ENCODE peak calls at places on chromosome 15, in six cellular contexts. U, A, J, D, K and P are unnamed samples. For H3K4me1, the result is how much of the 10 kb centered on the place peaks cover.

GRCh38 chr15:93044301-93045190 is 44.5 kb downstream of the RGMA start:
- DNase-seq in U (no peak), A (no peak), J (no peak), D (no peak), K (peak), P (no peak)

GRCh38 chr15:67127334-67127664 is 61.9 kb downstream of the SMAD3 start:
- DNase-seq in U (no peak), A (peak), J (no peak), D (no peak), K (no peak), P (peak)

GRCh38 chr15:101810905-101811304 is 1.1 kb upstream of the OR4F15 start:
- DNase-seq in U (no peak), A (no peak), J (no peak), D (no peak), K (no peak), P (no peak)

GRCh38 chr15:63236272-63236671 is 41.1 kb upstream of the APH1B start:
- DNase-seq in U (no peak), A (no peak), J (no peak), D (no peak), K (no peak), P (peak)

GRCh38 chr15:35444557-35445204 is 101.3 kb downstream of the DPH6 start:
- DNase-seq in U (no peak), A (no peak), J (no peak), D (no peak), K (no peak), P (peak)

GRCh38 chr15:57138260-57138895 is 219.9 kb downstream of the TCF12 start:
- DNase-seq in U (peak), A (peak), J (peak), D (no peak), K (no peak), P (peak)

GRCh38 chr15:39261397-39261796 is 319.5 kb upstream of the THBS1 start:
- DNase-seq in U (no peak), A (no peak), J (no peak), D (no peak), K (no peak), P (no peak)

GRCh38 chr15:38207591-38207990 is 45.0 kb upstream of the SPRED1 start:
- DNase-seq in U (no peak), A (no peak), J (no peak), D (no peak), K (no peak), P (peak)

GRCh38 chr15:43920201-43920600 is 93.4 kb downstream of the WDR76 start:
- DNase-seq in U (no peak), A (no peak), J (no peak), D (no peak), K (no peak), P (no peak)

GRCh38 chr15:55247766-55248427 is 41.7 kb downstream of the RAB27A start:
- DNase-seq in U (no peak), A (no peak), J (no peak), D (peak), K (no peak), P (no peak)

GRCh38 chr15:100926258-100926657 is 7.1 kb downstream of the LRRK1 start:
- DNase-seq in U (no peak), A (peak), J (no peak), D (no peak), K (no peak), P (no peak)

GRCh38 chr15:47439870-47440155 is 277.5 kb upstream of the SEMA6D start:
- DNase-seq in U (no peak), A (no peak), J (no peak), D (no peak), K (no peak), P (no peak)

GRCh38 chr15:88623061-88623460 is 1.9 kb downstream of the AEN start:
- DNase-seq in U (no peak), A (no peak), J (no peak), D (no peak), K (peak), P (peak)

GRCh38 chr15:85142324-85142723 is 160.7 kb downstream of the PDE8A start:
- DNase-seq in U (no peak), A (no peak), J (no peak), D (no peak), K (no peak), P (peak)

GRCh38 chr15:80171787-80172186 is 19.0 kb downstream of the FAH start:
- DNase-seq in U (no peak), A (no peak), J (no peak), D (no peak), K (no peak), P (no peak)

GRCh38 chr15:51401872-51402517 is 60.5 kb downstream of the GLDN start:
- DNase-seq in U (no peak), A (peak), J (peak), D (peak), K (peak), P (peak)

GRCh38 chr15:89772933-89773583 is 3.1 kb upstream of the MESP2 start:
- DNase-seq in U (no peak), A (no peak), J (no peak), D (no peak), K (no peak), P (peak)

GRCh38 chr15:91116379-91117067 is 16.5 kb downstream of the SV2B start:
- DNase-seq in U (no peak), A (peak), J (peak), D (no peak), K (no peak), P (peak)

GRCh38 chr15:40277472-40277871 is 5.4 kb downstream of the ANKRD63 start:
- DNase-seq in U (no peak), A (no peak), J (no peak), D (no peak), K (no peak), P (no peak)

GRCh38 chr15:70505971-70506887 is 257.1 kb downstream of the UACA start:
- DNase-seq in U (no peak), A (peak), J (no peak), D (peak), K (no peak), P (no peak)

GRCh38 chr15:58286541-58286940 is 145.2 kb upstream of the LIPC start:
- DNase-seq in U (no peak), A (no peak), J (no peak), D (no peak), K (no peak), P (peak)

GRCh38 chr15:57890351-57890750 is 175.2 kb downstream of the ALDH1A2 start:
- DNase-seq in U (no peak), A (no peak), J (no peak), D (no peak), K (no peak), P (peak)

GRCh38 chr15:53588773-53589172 is 170.7 kb downstream of the WDR72 start:
- DNase-seq in U (no peak), A (no peak), J (no peak), D (no peak), K (no peak), P (no peak)

GRCh38 chr15:24955549-24955929 is 752 bp downstream of the SNRPN start:
- DNase-seq in U (no peak), A (no peak), J (peak), D (peak), K (no peak), P (no peak)

GRCh38 chr15:73518180-73518862 is 75.4 kb downstream of the REC114 start:
- DNase-seq in U (no peak), A (peak), J (peak), D (no peak), K (no peak), P (no peak)

GRCh38 chr15:44092221-44092620 is 102.8 kb downstream of the FRMD5 start:
- DNase-seq in U (no peak), A (no peak), J (no peak), D (no peak), K (no peak), P (peak)

GRCh38 chr15:69475769-69476358 is 23.2 kb downstream of the RPLP1 start:
- DNase-seq in U (peak), A (peak), J (peak), D (peak), K (peak), P (no peak)

GRCh38 chr15:70101459-70102113 is 3.9 kb upstream of the TLE3 start:
- DNase-seq in U (peak), A (peak), J (peak), D (no peak), K (no peak), P (peak)

GRCh38 chr15:64246364-64247189 is 83.8 kb upstream of the PPIB start:
- DNase-seq in U (no peak), A (peak), J (no peak), D (no peak), K (no peak), P (peak)

GRCh38 chr15:74789171-74789627 is 7.3 kb downstream of the CSK start:
- DNase-seq in U (no peak), A (no peak), J (no peak), D (peak), K (no peak), P (no peak)
- H3K4me1 ChIP-seq in U (half or more), A (under half), J (half or more), D (half or more), K (under half), P (under half)

DNA sequence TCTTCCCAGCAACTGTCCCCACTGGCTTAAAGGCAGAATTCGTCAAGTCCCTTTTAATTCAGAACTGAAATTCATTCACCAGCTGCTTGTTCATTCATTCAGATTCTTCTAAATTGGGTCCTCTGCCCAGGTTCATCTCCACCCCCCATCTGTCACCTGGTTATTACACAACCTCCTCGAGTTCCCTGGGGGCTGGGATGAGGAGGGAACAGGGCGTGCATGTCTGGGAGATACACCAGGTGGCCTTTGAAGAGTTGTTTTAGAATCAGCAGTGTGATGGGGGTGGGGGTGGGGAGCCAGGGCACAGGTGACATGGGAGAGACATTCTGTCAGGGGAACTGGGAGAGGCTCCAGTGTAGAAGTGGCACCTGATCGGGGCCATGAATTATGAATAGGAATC is 8.2 kb downstream of the SNX33 start:
- DNase-seq in U (no peak), A (no peak), J (no peak), D (no peak), K (no peak), P (no peak)
- H3K4me1 ChIP-seq in U (under half), A (under half), J (under half), D (half or more), K (under half), P (under half)

GRCh38 chr15:68277131-68277604 is 377 bp upstream of the FEM1B start:
- DNase-seq in U (peak), A (no peak), J (peak), D (no peak), K (no peak), P (no peak)

GRCh38 chr15:68272797-68273271 is 4.7 kb upstream of the FEM1B start:
- DNase-seq in U (no peak), A (no peak), J (peak), D (no peak), K (no peak), P (peak)

GRCh38 chr15:68274184-68274848 is 3.2 kb upstream of the FEM1B start:
- DNase-seq in U (no peak), A (no peak), J (no peak), D (no peak), K (no peak), P (no peak)

GRCh38 chr15:68276668-68277067 is 877 bp upstream of the FEM1B start:
- DNase-seq in U (no peak), A (no peak), J (no peak), D (no peak), K (no peak), P (no peak)

GRCh38 chr15:68275165-68275746 is 2.3 kb upstream of the FEM1B start:
- DNase-seq in U (peak), A (no peak), J (no peak), D (no peak), K (no peak), P (no peak)
- H3K4me1 ChIP-seq in U (under half), A (under half), J (under half), D (under half), K (under half), P (under half)

DNA sequence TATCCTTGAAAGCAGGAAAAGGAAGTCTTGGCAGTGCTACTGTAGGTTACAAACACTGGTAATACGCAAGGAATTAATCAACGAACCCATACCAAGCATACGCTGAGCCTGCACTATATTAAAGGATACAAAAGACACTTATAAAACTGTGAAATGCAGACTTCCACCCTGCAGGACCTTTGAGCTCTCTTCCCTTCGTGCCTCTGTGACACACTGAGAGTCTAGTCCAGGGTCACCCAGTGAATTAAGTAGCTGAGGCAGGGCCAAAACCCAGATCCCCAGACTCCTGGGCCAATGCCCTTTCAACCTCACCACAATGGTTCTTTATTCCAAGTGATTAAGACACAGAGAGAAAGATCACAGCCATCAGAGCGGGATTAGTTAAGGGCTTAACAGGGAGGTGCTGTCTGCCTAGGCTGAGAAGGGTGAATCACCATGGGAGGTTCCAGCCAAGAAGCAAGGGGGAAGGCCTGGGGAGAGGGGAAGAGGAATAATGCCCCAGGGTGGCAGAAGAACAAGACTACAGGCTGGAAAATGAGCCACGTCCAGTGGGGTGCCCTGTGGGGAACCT is 6.8 kb downstream of the ANXA2 start:
- DNase-seq in U (peak), A (peak), J (no peak), D (no peak), K (no peak), P (peak)
- H3K4me1 ChIP-seq in U (under half), A (under half), J (under half), D (half or more), K (under half), P (under half)

DNA sequence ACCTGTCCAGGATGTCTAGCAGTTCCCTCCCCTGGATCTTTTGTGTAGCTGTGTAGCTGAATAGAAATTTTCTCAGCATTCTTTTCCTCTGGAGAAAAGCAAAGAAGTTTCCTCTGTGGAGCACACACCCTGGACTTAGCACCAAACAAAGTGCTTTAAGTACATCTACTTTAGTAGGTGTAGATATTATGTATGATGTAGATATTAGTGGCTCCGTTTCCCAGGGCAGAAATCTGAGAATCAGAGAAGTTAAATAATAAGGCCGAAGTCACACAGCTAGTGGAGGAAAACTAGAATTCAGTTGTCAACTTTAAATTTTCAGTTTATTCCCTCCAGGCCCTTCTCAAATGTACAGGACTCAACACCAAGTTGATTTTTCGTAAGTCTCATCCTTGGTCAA is 401.7 kb upstream of the NR2F2 start:
- DNase-seq in U (no peak), A (no peak), J (no peak), D (no peak), K (no peak), P (no peak)
- H3K4me1 ChIP-seq in U (under half), A (under half), J (under half), D (under half), K (under half), P (under half)

DNA sequence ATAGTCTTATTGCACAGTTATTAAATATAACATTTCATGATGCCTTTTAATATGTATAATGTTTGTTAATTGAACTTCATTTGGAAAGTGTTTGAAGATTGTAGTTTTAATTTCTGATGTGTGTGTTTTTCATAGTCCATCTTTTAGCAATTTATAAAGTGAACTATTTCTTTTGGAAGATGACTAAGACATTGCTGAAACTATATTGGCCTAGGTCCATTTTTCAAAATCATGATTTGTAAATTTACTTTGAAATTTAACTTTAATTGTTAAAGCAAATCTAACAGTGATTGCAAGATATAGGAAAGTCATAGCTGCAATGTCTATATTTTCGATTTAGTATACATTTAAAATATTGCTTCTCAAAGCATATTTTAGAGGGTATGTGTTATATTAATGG is 30.8 kb downstream of the MCTP2 start:
- DNase-seq in U (no peak), A (no peak), J (no peak), D (no peak), K (no peak), P (no peak)
- H3K4me1 ChIP-seq in U (under half), A (under half), J (under half), D (under half), K (under half), P (under half)

GRCh38 chr15:77510066-77511044 is 89.7 kb downstream of the HMG20A start:
- DNase-seq in U (no peak), A (peak), J (no peak), D (no peak), K (no peak), P (no peak)

GRCh38 chr15:77507151-77507847 is 86.6 kb downstream of the HMG20A start:
- DNase-seq in U (peak), A (no peak), J (peak), D (peak), K (no peak), P (no peak)

GRCh38 chr15:77507911-77508310 is 87.2 kb downstream of the HMG20A start:
- DNase-seq in U (no peak), A (no peak), J (peak), D (no peak), K (no peak), P (peak)

GRCh38 chr15:77506311-77507150 is 85.8 kb downstream of the HMG20A start:
- DNase-seq in U (peak), A (no peak), J (peak), D (peak), K (no peak), P (no peak)

DNA sequence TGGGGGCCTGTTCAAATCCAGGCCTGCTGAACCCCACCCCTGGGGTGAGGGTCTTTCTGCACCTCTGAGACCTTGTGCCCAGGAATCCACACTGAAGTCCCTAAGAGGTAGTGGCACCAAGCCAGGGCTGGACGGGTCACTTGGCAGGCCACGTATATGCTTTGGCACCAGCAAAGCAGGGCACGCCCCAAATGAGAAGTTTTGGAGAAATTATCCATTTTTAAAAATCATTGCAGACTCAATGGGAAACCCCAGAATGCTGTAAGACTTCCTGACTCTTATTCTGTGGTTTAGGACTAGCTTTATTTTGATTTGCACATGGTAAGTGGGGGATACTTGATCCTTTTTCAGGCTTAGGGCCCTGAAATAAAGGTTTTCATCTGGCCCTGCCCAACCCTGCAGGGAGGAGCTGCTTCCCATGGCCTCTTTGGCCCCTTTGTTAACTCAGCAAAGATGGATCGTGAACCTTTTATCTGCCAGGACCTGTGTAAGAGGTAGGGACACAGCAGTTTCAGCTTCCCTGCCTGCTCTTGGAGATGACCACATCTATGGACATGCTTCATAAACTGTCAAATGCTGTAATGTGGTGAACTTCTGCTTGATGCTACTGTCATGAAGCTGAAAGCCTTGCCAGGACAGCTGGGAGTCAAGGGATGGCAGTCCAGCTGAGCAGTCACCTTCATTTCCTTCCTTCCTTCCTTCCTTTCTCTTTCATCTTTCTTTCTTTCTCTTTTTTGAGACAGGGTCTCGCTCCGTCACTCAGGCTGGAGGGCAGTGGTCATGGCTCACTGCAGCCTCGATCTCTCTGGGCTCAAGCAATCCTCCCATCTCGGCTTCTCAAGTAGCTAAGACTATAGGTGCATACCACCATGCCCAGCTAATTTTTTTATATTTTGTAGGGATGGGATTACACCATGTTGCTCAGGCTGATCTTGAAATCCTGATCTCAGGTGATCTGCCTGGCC is 88.1 kb downstream of the HMG20A start:
- DNase-seq in U (no peak), A (no peak), J (peak), D (peak), K (peak), P (no peak)
- H3K4me1 ChIP-seq in U (under half), A (under half), J (under half), D (under half), K (under half), P (under half)

DNA sequence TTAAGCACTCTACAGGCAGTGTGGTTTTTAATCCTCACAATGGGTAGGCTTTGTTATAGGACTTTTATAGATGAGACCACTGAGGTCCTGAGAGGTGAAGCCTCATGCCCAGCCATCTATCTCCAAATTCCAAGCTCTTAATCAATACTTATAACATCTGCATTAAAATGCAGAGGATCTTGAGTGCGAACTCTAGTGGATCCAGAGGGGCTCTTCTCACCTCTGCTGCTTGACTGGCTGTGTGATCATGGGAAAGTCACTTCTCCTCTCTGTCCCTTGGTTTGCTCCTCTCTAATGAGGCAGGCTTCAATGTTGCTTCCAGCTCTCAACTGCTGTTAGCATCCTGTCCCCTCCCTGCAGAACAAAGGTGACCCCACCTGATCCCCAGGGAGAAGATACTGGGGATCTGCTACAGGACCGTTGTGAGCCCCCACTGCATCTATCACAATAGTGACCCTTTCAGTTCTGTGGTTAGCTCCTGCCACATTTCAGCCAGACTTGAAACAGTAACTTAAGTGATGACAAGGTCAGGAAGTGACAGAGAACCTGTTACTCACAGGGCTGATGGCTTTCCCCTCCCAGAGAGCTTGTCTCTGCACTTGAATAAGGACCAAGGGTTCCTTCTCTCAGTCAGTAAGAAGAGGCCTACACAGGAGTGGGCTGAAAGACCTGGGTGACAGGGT is 1.3 kb downstream of the SLC27A2 start:
- DNase-seq in U (no peak), A (no peak), J (no peak), D (no peak), K (no peak), P (no peak)
- H3K4me1 ChIP-seq in U (under half), A (under half), J (under half), D (under half), K (under half), P (under half)